ENCODE peak calls at places on chromosome 13, in five cellular contexts. M is CD4-positive, CD25-positive, alpha-beta regulatory T cell; L is H54; Z is stimulated activated CD8-positive, alpha-beta memory T cell treated with anti-CD3 and anti-CD28 coated beads, Interleukin-7, amount 100 ng/mL, for 24 hours; C is HFF-Myc. Y is an unnamed sample.

GRCh38 chr13:51532736-51533197 is 51.5 kb upstream of the WDFY2 start:
- DNase-seq in M (no peak), L (no peak), Z (no peak), C (no peak), Y (no peak)

GRCh38 chr13:73984201-73984600 is 150.0 kb downstream of the KLF12 start:
- DNase-seq in M (no peak), L (no peak), Z (no peak), C (no peak), Y (no peak)

GRCh38 chr13:21668665-21669599 is 1.9 kb upstream of the FGF9 start:
- DNase-seq in M (peak; percentile 48), L (no peak), Z (no peak), C (no peak), Y (peak; percentile 69)

GRCh38 chr13:79482271-79482970 is 1.5 kb downstream of the NDFIP2 start:
- DNase-seq in M (no peak), L (no peak), Z (no peak), C (no peak), Y (no peak)

GRCh38 chr13:103883152-103883551 is 816.9 kb upstream of the SLC10A2 start:
- DNase-seq in M (no peak), L (peak; percentile 65), Z (no peak), C (no peak), Y (no peak)

GRCh38 chr13:31045621-31046081 is 113.2 kb downstream of the TEX26 start:
- DNase-seq in M (no peak), L (peak; percentile 62), Z (peak; percentile 46), C (peak; percentile 94), Y (no peak)

GRCh38 chr13:77898097-77898496 is 20.5 kb downstream of the EDNRB start:
- DNase-seq in M (no peak), L (no peak), Z (no peak), C (no peak), Y (no peak)

GRCh38 chr13:77222000-77222690 is 104.7 kb downstream of the MYCBP2 start:
- DNase-seq in M (no peak), L (no peak), Z (no peak), C (no peak), Y (no peak)

GRCh38 chr13:93169980-93170379 is 56.6 kb upstream of the GPC6 start:
- DNase-seq in M (no peak), L (peak; percentile 26), Z (no peak), C (peak; percentile 35), Y (no peak)

Y was measured in OCI-LY7.